ENCODE peak calls at places on chromosomes 7 and 10, in six cellular contexts. One of them, this sample, is unnamed.

GRCh38 chr7:132149801-132150310 is 426.4 kb downstream of the PLXNA4 start:
- DNase-seq in psoas muscle: no peak
- DNase-seq in dorsolateral prefrontal cortex: no peak
- DNase-seq in esophagus squamous epithelium: no peak
- DNase-seq in right lobe of liver: no peak
- DNase-seq in colonic mucosa: no peak
- DNase-seq in this sample: no peak

GRCh38 chr7:148906707-148907498 is 22.8 kb upstream of the EZH2 start:
- DNase-seq in dorsolateral prefrontal cortex: no peak
- DNase-seq in right lobe of liver: no peak
- DNase-seq in colonic mucosa: no peak
- DNase-seq in esophagus squamous epithelium: no peak
- DNase-seq in psoas muscle: no peak
- DNase-seq in this sample: no peak

GRCh38 chr7:2249744-2250323 is 7.8 kb downstream of the NUDT1 start:
- DNase-seq in right lobe of liver: no peak
- DNase-seq in dorsolateral prefrontal cortex: no peak
- DNase-seq in psoas muscle: no peak
- DNase-seq in esophagus squamous epithelium: no peak
- DNase-seq in colonic mucosa: no peak
- DNase-seq in this sample: no peak

GRCh38 chr7:152761116-152761748 is 1.7 kb downstream of the ACTR3B start:
- DNase-seq in dorsolateral prefrontal cortex: no peak
- DNase-seq in colonic mucosa: no peak
- DNase-seq in psoas muscle: no peak
- DNase-seq in esophagus squamous epithelium: no peak
- DNase-seq in right lobe of liver: no peak
- DNase-seq in this sample: no peak

GRCh38 chr7:151987748-151988529 is 31.7 kb downstream of the GALNTL5 start:
- DNase-seq in psoas muscle: peak
- DNase-seq in right lobe of liver: no peak
- DNase-seq in colonic mucosa: no peak
- DNase-seq in dorsolateral prefrontal cortex: peak
- DNase-seq in esophagus squamous epithelium: no peak
- DNase-seq in this sample: no peak

GRCh38 chr10:80205478-80206276 is at the start of gene ANXA11:
- DNase-seq in esophagus squamous epithelium: no peak
- DNase-seq in psoas muscle: peak
- DNase-seq in dorsolateral prefrontal cortex: no peak
- DNase-seq in colonic mucosa: peak
- DNase-seq in right lobe of liver: peak
- DNase-seq in this sample: peak

GRCh38 chr7:100584046-100584676 is 1.8 kb downstream of the LRCH4 start:
- DNase-seq in right lobe of liver: no peak
- DNase-seq in psoas muscle: no peak
- DNase-seq in dorsolateral prefrontal cortex: no peak
- DNase-seq in esophagus squamous epithelium: no peak
- DNase-seq in colonic mucosa: no peak
- DNase-seq in this sample: no peak

GRCh38 chr7:128035712-128036111 is 4.5 kb upstream of the LRRC4 start:
- DNase-seq in right lobe of liver: no peak
- DNase-seq in psoas muscle: no peak
- DNase-seq in esophagus squamous epithelium: no peak
- DNase-seq in dorsolateral prefrontal cortex: no peak
- DNase-seq in colonic mucosa: no peak
- DNase-seq in this sample: no peak

GRCh38 chr10:119812684-119813083 is 60.0 kb downstream of the MCMBP start:
- DNase-seq in dorsolateral prefrontal cortex: no peak
- DNase-seq in psoas muscle: no peak
- DNase-seq in colonic mucosa: no peak
- DNase-seq in esophagus squamous epithelium: no peak
- DNase-seq in right lobe of liver: no peak
- DNase-seq in this sample: no peak

GRCh38 chr10:123213192-123213591 is 59.0 kb downstream of the BUB3 start:
- DNase-seq in psoas muscle: no peak
- DNase-seq in esophagus squamous epithelium: no peak
- DNase-seq in right lobe of liver: no peak
- DNase-seq in dorsolateral prefrontal cortex: no peak
- DNase-seq in colonic mucosa: no peak
- DNase-seq in this sample: no peak

GRCh38 chr10:77011823-77012566 is 625.6 kb downstream of the KCNMA1 start:
- DNase-seq in esophagus squamous epithelium: no peak
- DNase-seq in dorsolateral prefrontal cortex: no peak
- DNase-seq in right lobe of liver: no peak
- DNase-seq in psoas muscle: no peak
- DNase-seq in colonic mucosa: no peak
- DNase-seq in this sample: no peak

GRCh38 chr10:11506247-11506789 is 105.1 kb downstream of the USP6NL start:
- DNase-seq in colonic mucosa: no peak
- DNase-seq in psoas muscle: no peak
- DNase-seq in dorsolateral prefrontal cortex: no peak
- DNase-seq in right lobe of liver: no peak
- DNase-seq in esophagus squamous epithelium: no peak
- DNase-seq in this sample: no peak

GRCh38 chr7:36712015-36712414 is 12.3 kb downstream of the AOAH start:
- DNase-seq in right lobe of liver: no peak
- DNase-seq in colonic mucosa: no peak
- DNase-seq in dorsolateral prefrontal cortex: no peak
- DNase-seq in psoas muscle: no peak
- DNase-seq in esophagus squamous epithelium: no peak
- DNase-seq in this sample: no peak

GRCh38 chr10:24716295-24716694 is 7.4 kb downstream of the ARHGAP21 start:
- DNase-seq in dorsolateral prefrontal cortex: no peak
- DNase-seq in psoas muscle: no peak
- DNase-seq in esophagus squamous epithelium: no peak
- DNase-seq in colonic mucosa: peak
- DNase-seq in right lobe of liver: no peak
- DNase-seq in this sample: no peak

GRCh38 chr7:128917061-128917460 is 6.6 kb upstream of the KCP start:
- DNase-seq in psoas muscle: no peak
- DNase-seq in dorsolateral prefrontal cortex: no peak
- DNase-seq in colonic mucosa: no peak
- DNase-seq in esophagus squamous epithelium: no peak
- DNase-seq in right lobe of liver: no peak
- DNase-seq in this sample: no peak

GRCh38 chr10:28444031-28444430 is 88.9 kb upstream of the WAC start:
- DNase-seq in psoas muscle: no peak
- DNase-seq in right lobe of liver: no peak
- DNase-seq in dorsolateral prefrontal cortex: no peak
- DNase-seq in esophagus squamous epithelium: no peak
- DNase-seq in colonic mucosa: no peak
- DNase-seq in this sample: no peak

GRCh38 chr7:123494193-123494796 is 40.1 kb downstream of the IQUB start:
- DNase-seq in colonic mucosa: peak
- DNase-seq in esophagus squamous epithelium: no peak
- DNase-seq in psoas muscle: no peak
- DNase-seq in dorsolateral prefrontal cortex: peak
- DNase-seq in right lobe of liver: no peak
- DNase-seq in this sample: no peak

GRCh38 chr7:136687693-136688322 is 180.6 kb upstream of the CHRM2 start:
- DNase-seq in esophagus squamous epithelium: no peak
- DNase-seq in psoas muscle: no peak
- DNase-seq in dorsolateral prefrontal cortex: no peak
- DNase-seq in right lobe of liver: no peak
- DNase-seq in colonic mucosa: no peak
- DNase-seq in this sample: no peak

GRCh38 chr10:100506596-100507356 is 12.9 kb downstream of the SEC31B start:
- DNase-seq in esophagus squamous epithelium: no peak
- DNase-seq in colonic mucosa: no peak
- DNase-seq in right lobe of liver: no peak
- DNase-seq in dorsolateral prefrontal cortex: no peak
- DNase-seq in psoas muscle: no peak
- DNase-seq in this sample: no peak

GRCh38 chr10:49038711-49039110 is 76.6 kb downstream of the VSTM4 start:
- DNase-seq in esophagus squamous epithelium: no peak
- DNase-seq in dorsolateral prefrontal cortex: no peak
- DNase-seq in right lobe of liver: no peak
- DNase-seq in psoas muscle: no peak
- DNase-seq in colonic mucosa: no peak
- DNase-seq in this sample: no peak

GRCh38 chr10:116134316-116134715 is 138.7 kb downstream of the GFRA1 start:
- DNase-seq in colonic mucosa: no peak
- DNase-seq in esophagus squamous epithelium: no peak
- DNase-seq in psoas muscle: no peak
- DNase-seq in dorsolateral prefrontal cortex: no peak
- DNase-seq in right lobe of liver: no peak
- DNase-seq in this sample: no peak

GRCh38 chr7:137687556-137688280 is 159.1 kb downstream of the DGKI start:
- DNase-seq in colonic mucosa: no peak
- DNase-seq in psoas muscle: no peak
- DNase-seq in esophagus squamous epithelium: no peak
- DNase-seq in right lobe of liver: no peak
- DNase-seq in dorsolateral prefrontal cortex: no peak
- DNase-seq in this sample: no peak

GRCh38 chr10:79947787-79948424 is 999 bp downstream of the SFTPD start:
- DNase-seq in right lobe of liver: no peak
- DNase-seq in colonic mucosa: no peak
- DNase-seq in psoas muscle: no peak
- DNase-seq in dorsolateral prefrontal cortex: no peak
- DNase-seq in esophagus squamous epithelium: no peak
- DNase-seq in this sample: no peak

GRCh38 chr10:5575482-5576153 is 50.9 kb downstream of the CALML3 start:
- DNase-seq in dorsolateral prefrontal cortex: no peak
- DNase-seq in esophagus squamous epithelium: no peak
- DNase-seq in colonic mucosa: no peak
- DNase-seq in right lobe of liver: no peak
- DNase-seq in psoas muscle: peak
- DNase-seq in this sample: no peak
- H3K27ac ChIP-seq in dorsolateral prefrontal cortex: no peak
- H3K27ac ChIP-seq in esophagus squamous epithelium: no peak
- H3K27ac ChIP-seq in colonic mucosa: no peak
- H3K27ac ChIP-seq in right lobe of liver: no peak
- H3K27ac ChIP-seq in psoas muscle: no peak
- H3K27ac ChIP-seq in this sample: no peak

GRCh38 chr7:135211179-135211945 is at the start of gene WDR91:
- DNase-seq in esophagus squamous epithelium: peak
- DNase-seq in dorsolateral prefrontal cortex: peak
- DNase-seq in psoas muscle: peak
- DNase-seq in colonic mucosa: peak
- DNase-seq in right lobe of liver: peak
- DNase-seq in this sample: peak
- TF ChIP-seq CTCF in esophagus squamous epithelium: no peak
- TF ChIP-seq CTCF in dorsolateral prefrontal cortex: peak
- TF ChIP-seq CTCF in psoas muscle: no peak
- TF ChIP-seq CTCF in colonic mucosa: no peak
- TF ChIP-seq CTCF in right lobe of liver: no peak
- TF ChIP-seq CTCF in this sample: no peak

DNA sequence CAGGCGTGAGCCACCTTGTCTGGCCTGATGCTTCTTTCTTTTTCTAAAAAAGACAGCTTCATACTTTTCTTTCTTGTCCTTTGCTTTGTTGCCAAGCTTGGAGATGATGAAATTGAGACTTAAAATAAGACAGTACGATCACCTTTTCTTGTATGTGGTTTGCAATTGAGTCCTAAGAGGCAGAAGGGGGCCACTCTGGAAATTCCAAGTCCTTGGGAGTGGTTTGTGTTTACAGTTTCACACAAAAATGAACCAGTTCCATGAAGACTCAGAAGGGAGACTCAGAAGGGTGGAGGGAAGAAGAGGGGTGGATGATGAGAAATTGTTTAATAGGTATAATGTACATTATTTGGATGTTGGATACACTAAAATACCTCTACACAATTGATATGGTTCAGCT is 70.7 kb upstream of the TNS3 start:
- DNase-seq in psoas muscle: no peak
- DNase-seq in right lobe of liver: no peak
- DNase-seq in dorsolateral prefrontal cortex: no peak
- DNase-seq in esophagus squamous epithelium: no peak
- DNase-seq in colonic mucosa: no peak
- DNase-seq in this sample: no peak
- H3K27ac ChIP-seq in psoas muscle: no peak
- H3K27ac ChIP-seq in right lobe of liver: no peak
- H3K27ac ChIP-seq in dorsolateral prefrontal cortex: no peak
- H3K27ac ChIP-seq in esophagus squamous epithelium: no peak
- H3K27ac ChIP-seq in colonic mucosa: no peak
- H3K27ac ChIP-seq in this sample: no peak

DNA sequence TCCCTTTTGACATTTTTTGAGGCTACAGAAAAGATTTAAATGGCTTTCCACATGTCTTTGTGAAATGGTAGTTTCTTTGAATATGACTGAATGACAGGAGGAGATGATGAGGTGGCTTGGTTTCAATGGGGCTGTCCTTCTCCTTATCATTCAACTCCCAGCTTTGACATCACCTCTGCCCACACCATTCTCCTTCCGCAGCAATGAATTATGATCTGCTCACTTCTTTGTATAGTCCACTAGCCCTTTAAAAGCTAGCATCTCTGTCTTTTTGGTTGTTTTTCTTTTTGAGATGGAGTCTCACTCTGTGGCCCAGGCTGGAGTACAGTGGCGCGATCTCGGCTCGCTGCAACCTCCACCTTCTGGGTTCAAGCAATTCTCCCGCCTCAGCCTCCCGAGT is 31.7 kb downstream of the DCLRE1A start:
- DNase-seq in right lobe of liver: no peak
- DNase-seq in psoas muscle: no peak
- DNase-seq in dorsolateral prefrontal cortex: no peak
- DNase-seq in esophagus squamous epithelium: no peak
- DNase-seq in colonic mucosa: no peak
- DNase-seq in this sample: no peak
- TF ChIP-seq CTCF in right lobe of liver: no peak
- TF ChIP-seq CTCF in psoas muscle: no peak
- TF ChIP-seq CTCF in dorsolateral prefrontal cortex: no peak
- TF ChIP-seq CTCF in esophagus squamous epithelium: no peak
- TF ChIP-seq CTCF in colonic mucosa: no peak
- TF ChIP-seq CTCF in this sample: no peak

This sample was measured in left lung.